ENCODE peak calls at places on chromosomes 12 and 14, in nine cellular contexts. R, O, J, M, F, I, Q, X and N are unnamed samples.

GRCh38 chr14:36524220-36524837 is 4.3 kb upstream of the NKX2-1 start:
- DNase-seq in R (no peak), O (no peak), J (no peak), M (no peak), F (no peak), I (no peak), Q (no peak), X (no peak), N (no peak)

GRCh38 chr12:49403887-49404517 is 36.7 kb downstream of the SPATS2 start:
- DNase-seq in R (no peak), O (no peak), J (no peak), M (no peak), F (no peak), I (no peak), Q (no peak), X (no peak), N (no peak)

GRCh38 chr12:15001733-15002471 is 29.1 kb downstream of the PDE6H start:
- DNase-seq in R (peak), O (peak), J (no peak), M (peak), F (no peak), I (peak), Q (peak), X (peak), N (no peak)

GRCh38 chr14:63039800-63040380 is 5.4 kb downstream of the KCNH5 start:
- DNase-seq in R (peak), O (no peak), J (no peak), M (no peak), F (no peak), I (no peak), Q (no peak), X (no peak), N (no peak)

GRCh38 chr14:40574780-40575179 is 1031.9 kb upstream of the LRFN5 start:
- DNase-seq in R (no peak), O (no peak), J (no peak), M (no peak), F (no peak), I (no peak), Q (no peak), X (no peak), N (no peak)

GRCh38 chr14:75456069-75457023 is 28.5 kb downstream of the JDP2 start:
- DNase-seq in R (no peak), O (no peak), J (no peak), M (no peak), F (no peak), I (no peak), Q (peak), X (peak), N (no peak)

GRCh38 chr14:58697927-58698641 is 60.3 kb downstream of the DACT1 start:
- DNase-seq in R (no peak), O (no peak), J (no peak), M (no peak), F (no peak), I (no peak), Q (no peak), X (no peak), N (no peak)

GRCh38 chr14:77100961-77101360 is 2.9 kb downstream of the CIPC start:
- DNase-seq in R (peak), O (no peak), J (no peak), M (no peak), F (no peak), I (no peak), Q (no peak), X (no peak), N (no peak)

GRCh38 chr12:131929530-131930456 is 717 bp downstream of the PUS1 start:
- DNase-seq in R (peak), O (no peak), J (peak), M (no peak), F (no peak), I (no peak), Q (no peak), X (peak), N (no peak)

GRCh38 chr12:75977952-75978671 is 53.5 kb downstream of the PHLDA1 start:
- DNase-seq in R (peak), O (peak), J (peak), M (peak), F (no peak), I (peak), Q (peak), X (peak), N (peak)

GRCh38 chr14:72433511-72433910 is 460.4 kb downstream of the DPF3 start:
- DNase-seq in R (peak), O (peak), J (peak), M (no peak), F (no peak), I (no peak), Q (no peak), X (no peak), N (peak)

GRCh38 chr12:102629262-102629888 is 149.0 kb upstream of the IGF1 start:
- DNase-seq in R (peak), O (no peak), J (no peak), M (no peak), F (no peak), I (no peak), Q (no peak), X (no peak), N (no peak)

GRCh38 chr14:34700622-34701130 is 13.7 kb downstream of the CFL2 start:
- DNase-seq in R (no peak), O (no peak), J (no peak), M (no peak), F (no peak), I (no peak), Q (no peak), X (no peak), N (no peak)

GRCh38 chr14:97033556-97034081 is 236.4 kb downstream of the VRK1 start:
- DNase-seq in R (no peak), O (no peak), J (no peak), M (no peak), F (no peak), I (no peak), Q (no peak), X (no peak), N (no peak)

GRCh38 chr12:2756756-2757155 is 38.0 kb upstream of the FKBP4 start:
- DNase-seq in R (no peak), O (no peak), J (no peak), M (no peak), F (no peak), I (no peak), Q (no peak), X (no peak), N (no peak)

GRCh38 chr12:4960547-4960946 is 50.8 kb downstream of the KCNA1 start:
- DNase-seq in R (no peak), O (no peak), J (no peak), M (no peak), F (no peak), I (no peak), Q (no peak), X (no peak), N (no peak)

GRCh38 chr14:23929131-23929530 is 24.4 kb upstream of the DHRS4 start:
- DNase-seq in R (no peak), O (no peak), J (no peak), M (no peak), F (no peak), I (no peak), Q (no peak), X (no peak), N (no peak)

GRCh38 chr14:45253754-45254300 is 825 bp upstream of the MIS18BP1 start:
- DNase-seq in R (peak), O (peak), J (peak), M (no peak), F (no peak), I (peak), Q (no peak), X (peak), N (no peak)

GRCh38 chr12:93122569-93123091 is 193.5 kb upstream of the EEA1 start:
- DNase-seq in R (no peak), O (no peak), J (no peak), M (no peak), F (no peak), I (no peak), Q (no peak), X (no peak), N (no peak)

GRCh38 chr14:88218119-88218915 is 104.8 kb downstream of the KCNK10 start:
- DNase-seq in R (no peak), O (no peak), J (no peak), M (no peak), F (no peak), I (no peak), Q (no peak), X (no peak), N (no peak)

GRCh38 chr12:67348683-67349082 is 79.5 kb downstream of the CAND1 start:
- DNase-seq in R (no peak), O (no peak), J (no peak), M (no peak), F (no peak), I (no peak), Q (no peak), X (no peak), N (no peak)

GRCh38 chr12:124188561-124189405 is 106.1 kb upstream of the RFLNA start:
- DNase-seq in R (no peak), O (peak), J (no peak), M (no peak), F (no peak), I (no peak), Q (no peak), X (no peak), N (peak)

GRCh38 chr14:74763803-74764531 is 851 bp downstream of the YLPM1 start:
- DNase-seq in R (peak), O (peak), J (no peak), M (peak), F (no peak), I (peak), Q (no peak), X (peak), N (no peak)

GRCh38 chr14:57293851-57294837 is 25.4 kb downstream of the AP5M1 start:
- DNase-seq in R (peak), O (no peak), J (no peak), M (no peak), F (no peak), I (no peak), Q (no peak), X (no peak), N (no peak)

GRCh38 chr14:105050551-105050897 is 14.7 kb downstream of the GPR132 start:
- DNase-seq in R (peak), O (no peak), J (no peak), M (no peak), F (peak), I (no peak), Q (peak), X (peak), N (peak)

GRCh38 chr12:50924131-50924438 is 28.3 kb upstream of the HIGD1C start:
- DNase-seq in R (no peak), O (no peak), J (no peak), M (no peak), F (no peak), I (no peak), Q (no peak), X (no peak), N (no peak)

GRCh38 chr12:50925342-50925651 is 27.0 kb upstream of the HIGD1C start:
- DNase-seq in R (no peak), O (no peak), J (no peak), M (no peak), F (no peak), I (peak), Q (no peak), X (peak), N (no peak)

GRCh38 chr12:50925920-50926319 is 26.4 kb upstream of the HIGD1C start:
- DNase-seq in R (no peak), O (no peak), J (no peak), M (no peak), F (no peak), I (no peak), Q (no peak), X (no peak), N (no peak)

GRCh38 chr12:50923361-50924130 is 28.8 kb upstream of the HIGD1C start:
- DNase-seq in R (no peak), O (no peak), J (no peak), M (no peak), F (no peak), I (no peak), Q (no peak), X (no peak), N (no peak)

DNA sequence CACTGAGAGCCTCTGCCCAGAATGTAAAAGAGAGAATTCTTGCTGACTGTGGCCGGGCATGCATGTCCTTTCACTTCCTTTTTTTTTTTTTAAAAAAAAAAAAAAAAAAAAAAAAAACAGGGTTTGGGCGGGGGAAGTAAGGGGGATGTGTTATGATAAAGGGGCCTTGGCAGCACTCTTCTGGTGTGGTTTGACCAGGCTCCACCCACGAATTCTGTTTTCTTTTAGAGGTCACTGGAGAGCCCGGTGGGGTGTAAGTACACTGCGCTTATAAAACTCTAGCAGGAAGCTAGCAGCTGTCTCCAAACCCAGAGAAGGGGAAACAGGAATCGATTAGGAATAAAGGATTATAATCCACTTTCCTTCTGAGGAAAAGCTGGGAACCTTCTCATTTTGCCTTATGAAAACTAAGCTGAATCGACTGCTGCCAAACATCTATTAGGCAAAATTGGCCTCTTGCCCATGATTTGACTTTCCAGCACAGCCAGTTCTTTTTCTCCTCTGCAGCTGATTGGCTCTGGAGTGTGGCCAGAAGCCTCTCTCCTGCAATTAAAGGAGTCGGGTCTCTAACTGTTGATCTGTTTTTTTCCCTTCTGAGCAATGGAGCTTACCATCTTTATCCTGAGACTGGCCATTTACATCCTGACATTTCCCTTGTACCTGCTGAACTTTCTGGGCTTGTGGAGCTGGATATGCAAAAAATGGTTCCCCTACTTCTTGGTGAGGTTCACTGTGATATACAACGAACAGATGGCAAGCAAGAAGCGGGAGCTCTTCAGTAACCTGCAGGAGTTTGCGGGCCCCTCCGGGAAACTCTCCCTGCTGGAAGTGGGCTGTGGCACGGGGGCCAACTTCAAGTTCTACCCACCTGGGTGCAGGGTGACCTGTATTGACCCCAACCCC is 27.7 kb upstream of the HIGD1C start:
- DNase-seq in R (peak), O (peak), J (no peak), M (peak), F (no peak), I (peak), Q (peak), X (peak), N (peak)
- TF ChIP-seq POLR2A in R (no peak), O (no peak), J (no peak), M (peak), F (peak), I (peak), Q (no peak), X (peak), N (no peak)

DNA sequence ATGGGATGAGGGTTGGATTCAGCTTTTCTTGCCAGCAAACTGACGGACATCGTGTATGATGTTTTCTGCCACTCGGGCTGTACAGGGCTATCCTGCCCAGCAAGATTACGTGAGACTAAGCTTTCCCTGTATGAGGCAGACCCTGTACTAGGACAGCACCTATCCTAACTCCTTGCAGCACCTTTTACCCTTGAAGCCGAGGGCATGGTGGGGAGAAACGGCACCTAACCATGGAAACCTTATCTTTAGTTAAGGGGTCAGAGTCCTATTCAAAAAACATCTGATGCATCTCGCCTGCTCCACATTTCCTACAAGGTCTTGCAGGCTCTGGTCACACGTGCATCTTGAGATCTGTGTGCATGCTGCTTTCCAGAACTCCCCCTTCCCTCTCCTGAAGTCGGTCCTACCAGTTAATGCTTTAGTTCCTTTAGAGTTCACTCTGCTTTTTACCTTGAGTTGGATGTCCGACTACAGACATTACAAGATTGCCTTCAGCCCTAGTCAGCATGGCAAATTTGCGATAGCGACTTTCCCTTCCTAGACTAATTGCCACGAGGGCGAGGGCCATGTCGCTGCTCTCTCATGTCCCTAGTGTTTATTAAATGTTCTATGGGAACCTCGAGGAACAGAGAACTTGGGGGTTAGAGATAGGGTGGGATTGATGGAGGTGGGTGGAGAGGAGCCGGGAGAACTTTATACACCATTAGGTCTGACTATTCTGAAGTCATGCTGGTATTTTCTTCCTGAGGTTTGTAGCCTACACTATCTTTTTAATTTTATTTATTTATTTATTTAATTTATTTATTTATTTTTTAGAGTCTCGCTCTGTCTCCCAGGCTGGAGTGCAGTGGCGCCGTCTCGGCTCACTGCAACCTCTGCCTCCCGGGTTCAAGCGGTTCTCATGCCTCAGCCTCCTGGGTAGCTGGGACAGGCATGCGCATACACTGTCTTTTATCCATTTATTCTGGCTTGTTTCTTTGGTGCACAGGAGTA is 6.6 kb downstream of the RAN start:
- DNase-seq in R (no peak), O (no peak), J (no peak), M (no peak), F (no peak), I (no peak), Q (no peak), X (no peak), N (no peak)
- TF ChIP-seq POLR2A in R (no peak), O (no peak), J (no peak), M (no peak), F (no peak), I (no peak), Q (no peak), X (no peak), N (no peak)

GRCh38 chr12:111424189-111424792 is 18.6 kb downstream of the SH2B3 start:
- DNase-seq in R (no peak), O (no peak), J (no peak), M (no peak), F (no peak), I (peak), Q (no peak), X (no peak), N (no peak)
- TF ChIP-seq POLR2A in R (no peak), O (no peak), J (no peak), M (no peak), F (no peak), I (no peak), Q (no peak), X (no peak), N (no peak)

GRCh38 chr12:121791671-121792496 is 1.6 kb downstream of the RHOF start:
- DNase-seq in R (no peak), O (peak), J (no peak), M (no peak), F (no peak), I (peak), Q (peak), X (peak), N (no peak)
- TF ChIP-seq POLR2A in R (no peak), O (no peak), J (no peak), M (no peak), F (no peak), I (no peak), Q (no peak), X (no peak), N (no peak)